ENCODE peak calls at places on chromosome X, in six cellular contexts. One of them, this sample, is unnamed.
A peak's percentile ranks its signal among the peaks of the same experiment; 100 is the strongest.

GRCh38 chrX:46840946-46841740 is 4.3 kb downstream of the RP2 start:
- DNase-seq in hepatic stellate cell: no peak
- DNase-seq in dorsolateral prefrontal cortex: no peak
- DNase-seq in lower leg skin: no peak
- DNase-seq in NCI-H460: no peak
- DNase-seq in dermis microvascular lymphatic vessel endothelial cell: peak; percentile 4
- DNase-seq in this sample: no peak

GRCh38 chrX:126030021-126030420 is 136.1 kb downstream of the DCAF12L2 start:
- DNase-seq in hepatic stellate cell: no peak
- DNase-seq in dorsolateral prefrontal cortex: peak; percentile 22
- DNase-seq in lower leg skin: no peak
- DNase-seq in NCI-H460: no peak
- DNase-seq in dermis microvascular lymphatic vessel endothelial cell: no peak
- DNase-seq in this sample: no peak

GRCh38 chrX:41475166-41475565 is 28.0 kb downstream of the NYX start:
- DNase-seq in hepatic stellate cell: no peak
- DNase-seq in dorsolateral prefrontal cortex: no peak
- DNase-seq in lower leg skin: no peak
- DNase-seq in NCI-H460: no peak
- DNase-seq in dermis microvascular lymphatic vessel endothelial cell: no peak
- DNase-seq in this sample: no peak

GRCh38 chrX:1902901-1903379 is 288.1 kb downstream of the ASMT start:
- DNase-seq in hepatic stellate cell: no peak
- DNase-seq in dorsolateral prefrontal cortex: no peak
- DNase-seq in lower leg skin: no peak
- DNase-seq in NCI-H460: no peak
- DNase-seq in dermis microvascular lymphatic vessel endothelial cell: no peak
- DNase-seq in this sample: no peak

GRCh38 chrX:50770702-50771101 is 43.3 kb downstream of the SHROOM4 start:
- DNase-seq in hepatic stellate cell: no peak
- DNase-seq in dorsolateral prefrontal cortex: no peak
- DNase-seq in lower leg skin: no peak
- DNase-seq in NCI-H460: no peak
- DNase-seq in dermis microvascular lymphatic vessel endothelial cell: peak; percentile 60
- DNase-seq in this sample: no peak

GRCh38 chrX:13287816-13288215 is 32.0 kb downstream of the ATXN3L start:
- DNase-seq in hepatic stellate cell: no peak
- DNase-seq in dorsolateral prefrontal cortex: no peak
- DNase-seq in lower leg skin: no peak
- DNase-seq in NCI-H460: no peak
- DNase-seq in dermis microvascular lymphatic vessel endothelial cell: peak; percentile 64
- DNase-seq in this sample: no peak

GRCh38 chrX:15336023-15336413 is 695 bp upstream of the PIGA start:
- DNase-seq in hepatic stellate cell: peak; percentile 26
- DNase-seq in dorsolateral prefrontal cortex: no peak
- DNase-seq in lower leg skin: no peak
- DNase-seq in NCI-H460: peak; percentile 3
- DNase-seq in dermis microvascular lymphatic vessel endothelial cell: peak; percentile 72
- DNase-seq in this sample: peak; percentile 32

GRCh38 chrX:85906399-85906798 is 141.0 kb downstream of the CHM start:
- DNase-seq in hepatic stellate cell: no peak
- DNase-seq in dorsolateral prefrontal cortex: no peak
- DNase-seq in lower leg skin: no peak
- DNase-seq in NCI-H460: no peak
- DNase-seq in dermis microvascular lymphatic vessel endothelial cell: no peak
- DNase-seq in this sample: no peak

GRCh38 chrX:19849433-19850190 is 37.8 kb downstream of the SH3KBP1 start:
- DNase-seq in hepatic stellate cell: no peak
- DNase-seq in dorsolateral prefrontal cortex: no peak
- DNase-seq in lower leg skin: no peak
- DNase-seq in NCI-H460: no peak
- DNase-seq in dermis microvascular lymphatic vessel endothelial cell: no peak
- DNase-seq in this sample: no peak

GRCh38 chrX:150607200-150607599 is 38.8 kb downstream of the MTM1 start:
- DNase-seq in hepatic stellate cell: no peak
- DNase-seq in dorsolateral prefrontal cortex: no peak
- DNase-seq in lower leg skin: no peak
- DNase-seq in NCI-H460: no peak
- DNase-seq in dermis microvascular lymphatic vessel endothelial cell: no peak
- DNase-seq in this sample: no peak

GRCh38 chrX:54093159-54093558 is 48.9 kb upstream of the PHF8 start:
- DNase-seq in hepatic stellate cell: no peak
- DNase-seq in dorsolateral prefrontal cortex: no peak
- DNase-seq in lower leg skin: no peak
- DNase-seq in NCI-H460: no peak
- DNase-seq in dermis microvascular lymphatic vessel endothelial cell: peak; percentile 6
- DNase-seq in this sample: no peak

GRCh38 chrX:53262918-53263394 is 18.4 kb downstream of the IQSEC2 start:
- DNase-seq in hepatic stellate cell: peak; percentile 61
- DNase-seq in dorsolateral prefrontal cortex: no peak
- DNase-seq in lower leg skin: no peak
- DNase-seq in NCI-H460: no peak
- DNase-seq in dermis microvascular lymphatic vessel endothelial cell: peak; percentile 22
- DNase-seq in this sample: peak; percentile 33

GRCh38 chrX:74383611-74384010 is 37.7 kb upstream of the SLC16A2 start:
- DNase-seq in hepatic stellate cell: peak; percentile 21
- DNase-seq in dorsolateral prefrontal cortex: no peak
- DNase-seq in lower leg skin: no peak
- DNase-seq in NCI-H460: peak; percentile 44
- DNase-seq in dermis microvascular lymphatic vessel endothelial cell: peak; percentile 50
- DNase-seq in this sample: peak; percentile 4

GRCh38 chrX:150099316-150099715 is 161.0 kb upstream of the EOLA2 start:
- DNase-seq in hepatic stellate cell: no peak
- DNase-seq in dorsolateral prefrontal cortex: no peak
- DNase-seq in lower leg skin: no peak
- DNase-seq in NCI-H460: no peak
- DNase-seq in dermis microvascular lymphatic vessel endothelial cell: peak; percentile 36
- DNase-seq in this sample: no peak

GRCh38 chrX:11724122-11725017 is 33.7 kb upstream of the MSL3 start:
- DNase-seq in hepatic stellate cell: peak; percentile 22
- DNase-seq in dorsolateral prefrontal cortex: no peak
- DNase-seq in lower leg skin: no peak
- DNase-seq in NCI-H460: peak; percentile 19
- DNase-seq in dermis microvascular lymphatic vessel endothelial cell: peak; percentile 22
- DNase-seq in this sample: peak; percentile 21

GRCh38 chrX:152405561-152405960 is 45.6 kb downstream of the GABRA3 start:
- DNase-seq in hepatic stellate cell: no peak
- DNase-seq in dorsolateral prefrontal cortex: no peak
- DNase-seq in lower leg skin: no peak
- DNase-seq in NCI-H460: no peak
- DNase-seq in dermis microvascular lymphatic vessel endothelial cell: no peak
- DNase-seq in this sample: no peak

GRCh38 chrX:68659385-68659784 is 11.9 kb downstream of the STARD8 start:
- DNase-seq in hepatic stellate cell: no peak
- DNase-seq in dorsolateral prefrontal cortex: no peak
- DNase-seq in lower leg skin: no peak
- DNase-seq in NCI-H460: no peak
- DNase-seq in dermis microvascular lymphatic vessel endothelial cell: no peak
- DNase-seq in this sample: no peak

GRCh38 chrX:107659768-107660167 is 31.5 kb downstream of the PRPS1 start:
- DNase-seq in hepatic stellate cell: no peak
- DNase-seq in dorsolateral prefrontal cortex: no peak
- DNase-seq in lower leg skin: no peak
- DNase-seq in NCI-H460: peak; percentile 42
- DNase-seq in dermis microvascular lymphatic vessel endothelial cell: peak; percentile 53
- DNase-seq in this sample: peak; percentile 20

GRCh38 chrX:68568136-68568535 is 69.3 kb downstream of the YIPF6 start:
- DNase-seq in hepatic stellate cell: no peak
- DNase-seq in dorsolateral prefrontal cortex: no peak
- DNase-seq in lower leg skin: no peak
- DNase-seq in NCI-H460: no peak
- DNase-seq in dermis microvascular lymphatic vessel endothelial cell: no peak
- DNase-seq in this sample: no peak